ENCODE peak calls at places on chromosome 4, in eight cellular contexts. E, A, H, K, T, G, B and F are unnamed samples.

GRCh38 chr4:46886711-46887110 is 22.3 kb downstream of the COX7B2 start:
- DNase-seq in G (peak), B (no peak), T (no peak), H (no peak), A (no peak), K (peak), E (no peak), F (no peak)

GRCh38 chr4:7894677-7895181 is 44.9 kb downstream of the AFAP1 start:
- DNase-seq in H (no peak), K (no peak), T (no peak), B (no peak), A (no peak), G (no peak), E (no peak), F (no peak)

GRCh38 chr4:1418494-1419285 is 12.4 kb upstream of the NKX1-1 start:
- DNase-seq in B (no peak), T (no peak), H (no peak), A (peak), E (no peak), G (no peak), K (no peak), F (no peak)

GRCh38 chr4:121209171-121209570 is 45.0 kb upstream of the TNIP3 start:
- DNase-seq in H (no peak), E (no peak), B (no peak), G (no peak), K (no peak), A (no peak), T (no peak), F (no peak)

GRCh38 chr4:67684839-67685531 is 16.0 kb downstream of the UBA6 start:
- DNase-seq in H (no peak), E (no peak), B (no peak), T (no peak), G (no peak), A (no peak), K (peak), F (no peak)

GRCh38 chr4:27350161-27350560 is 489.5 kb downstream of the STIM2 start:
- DNase-seq in B (no peak), K (no peak), G (no peak), A (no peak), E (no peak), H (no peak), T (no peak), F (no peak)

GRCh38 chr4:56348582-56348981 is 38.7 kb downstream of the AASDH start:
- DNase-seq in H (no peak), K (no peak), E (no peak), T (no peak), A (peak), G (no peak), B (no peak), F (no peak)

GRCh38 chr4:72442715-72443114 is 126.3 kb downstream of the ADAMTS3 start:
- DNase-seq in G (no peak), B (no peak), K (no peak), E (no peak), A (no peak), H (no peak), T (no peak), F (no peak)

GRCh38 chr4:10048931-10049655 is 27.8 kb upstream of the SLC2A9 start:
- DNase-seq in H (no peak), K (no peak), T (no peak), G (no peak), E (no peak), B (no peak), A (no peak), F (no peak)

GRCh38 chr4:54714631-54715030 is 56.9 kb downstream of the KIT start:
- DNase-seq in K (no peak), E (no peak), H (no peak), G (no peak), A (no peak), B (no peak), T (no peak), F (no peak)

GRCh38 chr4:145609494-145610427 is 9.4 kb upstream of the MMAA start:
- DNase-seq in E (peak), H (peak), K (peak), T (peak), B (peak), A (peak), G (peak), F (peak)

GRCh38 chr4:2257361-2258001 is 4.4 kb downstream of the MXD4 start:
- DNase-seq in B (no peak), A (peak), H (peak), K (no peak), E (no peak), T (no peak), G (no peak), F (no peak)

GRCh38 chr4:145482209-145483021 is 762 bp downstream of the SMAD1 start:
- DNase-seq in T (no peak), G (peak), H (no peak), B (no peak), E (peak), K (peak), A (peak), F (peak)

GRCh38 chr4:154491731-154492249 is at the start of gene DCHS2:
- DNase-seq in G (no peak), T (no peak), A (peak), B (no peak), H (no peak), E (no peak), K (no peak), F (no peak)

GRCh38 chr4:113884655-113885054 is 94.8 kb downstream of the ARSJ start:
- DNase-seq in K (no peak), T (no peak), B (no peak), E (no peak), A (no peak), H (no peak), G (no peak), F (no peak)

GRCh38 chr4:142366821-142367220 is 479.3 kb downstream of the INPP4B start:
- DNase-seq in G (no peak), B (no peak), T (no peak), K (peak), E (no peak), A (no peak), H (no peak), F (no peak)

GRCh38 chr4:90127706-90128345 is 632 bp downstream of the CCSER1 start:
- DNase-seq in E (no peak), B (no peak), H (no peak), G (no peak), A (peak), T (no peak), K (no peak), F (peak)

GRCh38 chr4:28469886-28470285 is 1609.2 kb downstream of the STIM2 start:
- DNase-seq in T (no peak), H (no peak), G (peak), K (peak), B (no peak), E (no peak), A (no peak), F (no peak)

GRCh38 chr4:6231663-6232165 is 31.4 kb upstream of the JAKMIP1 start:
- DNase-seq in B (no peak), G (no peak), H (no peak), K (no peak), A (no peak), T (no peak), E (no peak), F (no peak)

GRCh38 chr4:65651031-65651430 is 19.3 kb downstream of the EPHA5 start:
- DNase-seq in K (no peak), B (no peak), T (no peak), G (peak), A (no peak), E (no peak), H (no peak), F (no peak)

GRCh38 chr4:168540086-168540864 is 43.4 kb downstream of the PALLD start:
- DNase-seq in B (no peak), H (no peak), E (no peak), K (peak), T (no peak), G (peak), A (no peak), F (no peak)

GRCh38 chr4:147927377-147928137 is 195.7 kb downstream of the ARHGAP10 start:
- DNase-seq in K (peak), T (no peak), H (peak), G (peak), E (no peak), A (no peak), B (no peak), F (no peak)

GRCh38 chr4:79697444-79697843 is 289.4 kb upstream of the GK2 start:
- DNase-seq in E (no peak), T (no peak), G (no peak), B (no peak), K (no peak), A (no peak), H (no peak), F (no peak)

GRCh38 chr4:59704621-59705020 is 1495.5 kb upstream of the ADGRL3 start:
- DNase-seq in E (no peak), H (no peak), K (no peak), A (no peak), T (no peak), B (no peak), G (no peak), F (no peak)